ENCODE peak calls at places on chromosome 7, in ten cellular contexts. A is cardiac muscle cell, U is neural crest cell, B is DMS153, S is AG04450, C is Right ventricle myocardium superior, W is NCI-H1930, E is neural progenitor cell, M is T-helper 2 cell, X is IMR-90. F is an unnamed sample.

GRCh38 chr7:113790025-113790424 is 128.8 kb downstream of the PPP1R3A start:
- DNase-seq in S (no peak), X (no peak), E (no peak), W (no peak), U (no peak), B (no peak), M (no peak), A (no peak), C (peak), F (no peak)

GRCh38 chr7:111098011-111098925 is 7.3 kb downstream of the LRRN3 start:
- DNase-seq in X (peak), M (peak), C (no peak), E (peak), B (peak), A (peak), U (no peak), S (no peak), W (peak), F (no peak)

GRCh38 chr7:36227223-36227622 is 74.2 kb downstream of the EEPD1 start:
- DNase-seq in X (peak), B (no peak), S (no peak), A (peak), W (no peak), U (no peak), M (no peak), E (no peak), C (no peak), F (peak)

GRCh38 chr7:146554568-146554967 is 438.0 kb downstream of the CNTNAP2 start:
- DNase-seq in W (no peak), M (no peak), X (no peak), S (no peak), E (no peak), A (no peak), B (peak), U (no peak), C (no peak), F (no peak)

GRCh38 chr7:63925626-63926460 is 72.8 kb upstream of the ZNF722 start:
- DNase-seq in A (peak), M (peak), X (no peak), B (peak), W (peak), S (no peak), C (peak), U (no peak), E (no peak), F (no peak)

GRCh38 chr7:20560325-20561180 is 54.9 kb upstream of the ABCB5 start:
- DNase-seq in U (no peak), A (no peak), S (no peak), B (no peak), C (no peak), W (no peak), X (no peak), E (no peak), M (no peak), F (no peak)

GRCh38 chr7:111413796-111414195 is 148.5 kb downstream of the IMMP2L start:
- DNase-seq in E (peak), X (no peak), M (no peak), B (no peak), C (peak), S (no peak), A (peak), W (no peak), U (no peak), F (no peak)

GRCh38 chr7:140678081-140678815 is 5.5 kb downstream of the ADCK2 start:
- DNase-seq in A (no peak), B (no peak), X (no peak), E (no peak), W (no peak), U (no peak), C (no peak), S (no peak), M (no peak), F (no peak)

GRCh38 chr7:140242057-140243031 is 65.6 kb upstream of the KDM7A start:
- DNase-seq in C (no peak), S (no peak), X (no peak), A (no peak), U (no peak), W (no peak), M (no peak), B (peak), E (no peak), F (no peak)

GRCh38 chr7:126535176-126535575 is 717.6 kb downstream of the GRM8 start:
- DNase-seq in M (no peak), C (no peak), U (no peak), A (no peak), S (no peak), E (no peak), W (no peak), B (peak), X (no peak), F (no peak)

GRCh38 chr7:26369519-26370385 is 78.1 kb downstream of the SNX10 start:
- DNase-seq in B (peak), U (peak), A (peak), E (peak), X (peak), S (no peak), M (no peak), W (peak), C (no peak), F (no peak)

GRCh38 chr7:115232041-115232440 is 310.1 kb downstream of the MDFIC start:
- DNase-seq in X (peak), B (no peak), S (no peak), M (no peak), E (no peak), W (no peak), U (no peak), A (peak), C (no peak), F (no peak)

GRCh38 chr7:52696183-52696582 is 339.2 kb upstream of the POM121L12 start:
- DNase-seq in C (no peak), M (no peak), E (no peak), B (no peak), A (no peak), W (no peak), X (no peak), S (no peak), U (no peak), F (no peak)

GRCh38 chr7:104341545-104341944 is 13.1 kb downstream of the LHFPL3 start:
- DNase-seq in E (peak), B (no peak), C (no peak), U (no peak), X (no peak), M (no peak), S (no peak), A (no peak), W (no peak), F (no peak)

GRCh38 chr7:45064047-45064725 is 24.6 kb downstream of the NACAD start:
- DNase-seq in C (no peak), A (no peak), W (no peak), U (no peak), E (no peak), X (no peak), M (no peak), S (no peak), B (no peak), F (no peak)

GRCh38 chr7:41297167-41297566 is 405.7 kb downstream of the INHBA start:
- DNase-seq in C (no peak), E (peak), S (no peak), B (peak), X (no peak), U (no peak), W (no peak), A (no peak), M (no peak), F (no peak)

GRCh38 chr7:30160329-30160728 is 25.5 kb downstream of the MTURN start:
- DNase-seq in C (no peak), A (no peak), X (no peak), B (no peak), W (no peak), S (no peak), E (no peak), U (no peak), M (no peak), F (no peak)

GRCh38 chr7:38382627-38383026 is 109.2 kb upstream of the TARP start:
- DNase-seq in M (no peak), C (no peak), E (no peak), U (no peak), B (no peak), W (no peak), A (peak), S (no peak), X (peak), F (peak)

GRCh38 chr7:131383937-131384635 is 56.4 kb downstream of the MKLN1 start:
- DNase-seq in U (no peak), W (no peak), X (no peak), E (no peak), C (no peak), A (no peak), S (no peak), M (no peak), B (no peak), F (no peak)

GRCh38 chr7:1986366-1987083 is 246.2 kb downstream of the MAD1L1 start:
- DNase-seq in S (no peak), C (peak), U (no peak), X (no peak), B (no peak), W (no peak), M (no peak), A (no peak), E (no peak), F (no peak)

GRCh38 chr7:80941206-80941758 is 22.4 kb upstream of the SEMA3C start:
- DNase-seq in M (no peak), X (peak), A (peak), U (no peak), C (no peak), B (no peak), S (no peak), W (no peak), E (no peak), F (peak)

GRCh38 chr7:23542752-23543151 is 11.0 kb upstream of the TRA2A start:
- DNase-seq in W (no peak), X (no peak), A (no peak), M (no peak), B (no peak), E (no peak), S (no peak), C (no peak), U (no peak), F (no peak)

GRCh38 chr7:5690931-5691461 is 90.5 kb downstream of the RNF216 start:
- DNase-seq in S (no peak), M (no peak), B (no peak), A (no peak), E (no peak), U (no peak), C (peak), W (no peak), X (no peak), F (no peak)

GRCh38 chr7:107966701-107967100 is 36.3 kb downstream of the LAMB1 start:
- DNase-seq in C (no peak), M (no peak), S (no peak), E (peak), X (peak), W (no peak), B (peak), A (peak), U (no peak), F (peak)

GRCh38 chr7:96910484-96910883 is 94.9 kb upstream of the DLX6 start:
- DNase-seq in A (no peak), B (no peak), M (no peak), E (no peak), U (no peak), W (no peak), C (no peak), X (no peak), S (no peak), F (no peak)

GRCh38 chr7:143305423-143306070 is 10.4 kb upstream of the CLCN1 start:
- DNase-seq in S (no peak), W (peak), A (peak), X (peak), B (no peak), C (peak), E (peak), U (peak), M (peak), F (no peak)

GRCh38 chr7:6026011-6026819 is 5.0 kb upstream of the ANKRD61 start:
- DNase-seq in S (no peak), A (peak), W (no peak), M (peak), E (peak), C (peak), U (peak), X (peak), B (no peak), F (no peak)

GRCh38 chr7:149867762-149868637 is 5.8 kb upstream of the ATP6V0E2 start:
- DNase-seq in C (no peak), S (no peak), M (no peak), W (no peak), A (no peak), B (no peak), X (no peak), U (no peak), E (no peak), F (no peak)

GRCh38 chr7:954330-955238 is at the start of gene ADAP1:
- DNase-seq in A (peak), X (peak), E (peak), C (peak), S (no peak), U (peak), B (no peak), M (no peak), W (peak), F (no peak)

GRCh38 chr7:41189866-41190265 is 513.0 kb downstream of the INHBA start:
- DNase-seq in E (no peak), C (no peak), S (peak), M (no peak), X (peak), W (no peak), B (no peak), A (peak), U (no peak), F (peak)

GRCh38 chr7:583410-584121 is 63.9 kb upstream of the PDGFA start:
- DNase-seq in A (no peak), M (no peak), E (no peak), U (no peak), W (no peak), B (no peak), C (no peak), X (no peak), S (no peak), F (no peak)

GRCh38 chr7:4753610-4754432 is 21.6 kb upstream of the AP5Z1 start:
- DNase-seq in E (peak), M (peak), A (peak), W (peak), U (peak), S (no peak), B (peak), C (peak), X (peak), F (no peak)

GRCh38 chr7:17041324-17041723 is 159.5 kb upstream of the AGR3 start:
- DNase-seq in E (no peak), B (peak), W (no peak), A (peak), X (peak), M (no peak), C (no peak), U (no peak), S (peak), F (peak)

F was measured in AG04449.